ENCODE peak calls at places on chromosomes 16 and 17, in six cellular contexts. I is brain microvascular endothelial cell, M is K562, K is cardiac muscle cell, F is ascending aorta, B is fibroblast of the aortic adventitia. A is an unnamed sample.

GRCh38 chr16:27511657-27512056 is 38.1 kb downstream of the GTF3C1 start:
- DNase-seq in K (peak), M (no peak), F (no peak), B (peak), I (no peak), A (no peak)

GRCh38 chr17:4162775-4163498 is 19.9 kb downstream of the CYB5D2 start:
- DNase-seq in I (no peak), F (no peak), B (no peak), K (peak), M (no peak), A (no peak)

GRCh38 chr17:82668631-82669099 is 20.4 kb upstream of the WDR45B start:
- DNase-seq in K (peak), B (peak), F (peak), I (peak), M (peak), A (no peak)

GRCh38 chr17:32626371-32626770 is 139.6 kb downstream of the CDK5R1 start:
- DNase-seq in M (no peak), F (no peak), I (no peak), K (no peak), B (no peak), A (no peak)

GRCh38 chr16:88014954-88015805 is 63.9 kb downstream of the BANP start:
- DNase-seq in B (no peak), I (no peak), K (no peak), M (no peak), F (no peak), A (no peak)

GRCh38 chr17:59761385-59762021 is 54.0 kb downstream of the VMP1 start:
- DNase-seq in F (no peak), I (peak), M (no peak), B (peak), K (peak), A (no peak)

GRCh38 chr17:56176101-56176500 is 22.8 kb downstream of the ANKFN1 start:
- DNase-seq in K (no peak), I (no peak), M (no peak), F (no peak), B (peak), A (no peak)

GRCh38 chr17:17181666-17182600 is 24.2 kb downstream of the PLD6 start:
- DNase-seq in B (no peak), K (no peak), M (no peak), F (no peak), I (no peak), A (no peak)

GRCh38 chr16:10536814-10537389 is 43.5 kb downstream of the EMP2 start:
- DNase-seq in I (no peak), K (no peak), F (no peak), M (no peak), B (no peak), A (no peak)

GRCh38 chr17:74919440-74920305 is 3.4 kb downstream of the USH1G start:
- DNase-seq in M (peak), B (peak), I (no peak), F (no peak), K (peak), A (no peak)

GRCh38 chr17:81398170-81398854 is 3.1 kb downstream of the BAHCC1 start:
- DNase-seq in F (no peak), M (no peak), K (peak), I (no peak), B (no peak), A (no peak)

GRCh38 chr16:8962393-8963009 is 1.2 kb downstream of the USP7 start:
- DNase-seq in I (no peak), M (peak), K (no peak), B (peak), F (no peak), A (no peak)

GRCh38 chr17:57480438-57481196 is 224.3 kb downstream of the MSI2 start:
- DNase-seq in M (peak), F (no peak), I (peak), K (peak), B (peak), A (no peak)

GRCh38 chr17:35674552-35674951 is 56.9 kb upstream of the RASL10B start:
- DNase-seq in M (no peak), F (no peak), I (no peak), K (no peak), B (no peak), A (no peak)

GRCh38 chr17:38660097-38661026 is 14.4 kb downstream of the EPOP start:
- DNase-seq in M (no peak), I (no peak), F (no peak), K (no peak), B (no peak), A (no peak)

GRCh38 chr16:53224932-53225533 is 170.2 kb downstream of the CHD9 start:
- DNase-seq in I (peak), M (peak), F (no peak), B (no peak), K (no peak), A (no peak)

GRCh38 chr17:70295732-70296131 is 126.4 kb downstream of the KCNJ2 start:
- DNase-seq in F (no peak), I (no peak), M (no peak), K (no peak), B (no peak), A (no peak)

GRCh38 chr17:76199466-76199865 is 40.8 kb downstream of the RNF157 start:
- DNase-seq in I (no peak), M (no peak), K (no peak), B (no peak), F (no peak), A (no peak)

GRCh38 chr16:27826081-27826892 is 237.2 kb downstream of the GSG1L start:
- DNase-seq in I (no peak), K (no peak), F (no peak), B (no peak), M (no peak), A (peak)

GRCh38 chr16:29151317-29151716 is 166.5 kb downstream of the LAT start:
- DNase-seq in F (no peak), B (no peak), I (no peak), K (no peak), M (no peak), A (no peak)

GRCh38 chr17:80919331-80920284 is 72.0 kb upstream of the CHMP6 start:
- DNase-seq in B (no peak), I (peak), K (peak), F (no peak), M (no peak), A (no peak)

GRCh38 chr17:29581583-29582253 is 7.7 kb downstream of the GIT1 start:
- DNase-seq in M (no peak), F (peak), B (no peak), I (no peak), K (no peak), A (no peak)

GRCh38 chr16:86946396-86946795 is 368.0 kb downstream of the FOXL1 start:
- DNase-seq in F (no peak), I (peak), M (no peak), B (peak), K (peak), A (no peak)

GRCh38 chr17:30187528-30187927 is 48.0 kb downstream of the SLC6A4 start:
- DNase-seq in I (no peak), M (no peak), F (no peak), B (no peak), K (no peak), A (no peak)

GRCh38 chr17:80743181-80743771 is 198.6 kb downstream of the RPTOR start:
- DNase-seq in M (no peak), F (no peak), B (no peak), K (no peak), I (no peak), A (no peak)

GRCh38 chr17:4230142-4230541 is 33.6 kb downstream of the ANKFY1 start:
- DNase-seq in B (peak), I (peak), F (peak), M (no peak), K (peak), A (no peak)

GRCh38 chr17:183021-183420 is 1.6 kb upstream of the DOC2B start:
- DNase-seq in B (no peak), M (no peak), I (no peak), K (no peak), F (no peak), A (no peak)

GRCh38 chr16:81444448-81445121 is at the start of gene CMIP:
- DNase-seq in M (peak), I (peak), B (peak), F (peak), K (peak), A (peak)

GRCh38 chr17:68963958-68964357 is 8.8 kb upstream of the ABCA8 start:
- DNase-seq in K (no peak), M (no peak), I (no peak), F (no peak), B (peak), A (no peak)

GRCh38 chr16:81830845-81831600 is 51.9 kb downstream of the PLCG2 start:
- DNase-seq in B (no peak), F (no peak), K (no peak), M (no peak), I (no peak), A (no peak)

GRCh38 chr16:58409316-58409973 is 17.2 kb downstream of the GINS3 start:
- DNase-seq in B (peak), M (no peak), I (peak), K (peak), F (no peak), A (peak)

GRCh38 chr17:40320771-40321501 is 12.0 kb downstream of the RARA start:
- DNase-seq in B (peak), M (peak), I (no peak), K (peak), F (peak), A (peak)
- H3K4me3 ChIP-seq in B (peak), M (peak), I (peak), K (no peak), F (peak), A (peak)

DNA sequence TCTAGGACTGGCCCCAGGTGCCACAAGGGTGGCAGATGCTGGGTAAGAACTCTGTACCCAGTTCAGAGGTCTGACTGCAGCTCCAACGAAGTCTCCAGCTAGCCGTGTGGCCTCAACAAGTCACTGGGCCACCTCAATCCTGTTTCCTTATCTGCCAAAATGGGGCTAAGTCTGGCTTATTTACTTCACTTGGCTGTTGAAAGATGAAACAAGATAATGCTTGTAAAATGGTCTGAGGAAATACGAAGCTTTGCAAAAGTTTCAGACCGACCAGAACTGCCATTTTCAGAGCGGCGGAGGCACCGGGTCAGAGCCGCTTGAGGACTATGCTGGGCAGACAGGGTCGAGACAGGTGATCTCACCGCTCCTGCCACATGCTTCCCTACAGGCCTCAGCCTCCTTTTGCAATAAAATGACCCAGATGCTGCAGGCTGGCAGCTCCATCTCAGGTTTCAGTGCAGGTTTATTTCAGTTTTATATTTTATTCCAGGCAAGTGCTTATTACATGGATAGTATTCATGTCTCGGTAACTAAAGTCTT is 17.2 kb downstream of the MNT start:
- DNase-seq in F (no peak), K (no peak), I (no peak), M (peak), B (no peak), A (no peak)
- H3K4me3 ChIP-seq in F (no peak), K (no peak), I (no peak), M (no peak), B (no peak), A (no peak)

GRCh38 chr16:56849690-56850680 is 15.0 kb upstream of the SLC12A3 start:
- DNase-seq in M (no peak), I (peak), F (peak), K (peak), B (peak), A (peak)
- H3K4me3 ChIP-seq in M (no peak), I (no peak), F (no peak), K (no peak), B (no peak), A (no peak)

GRCh38 chr16:11715246-11715947 is 27.3 kb downstream of the TXNDC11 start:
- DNase-seq in F (no peak), K (no peak), I (no peak), B (no peak), M (no peak), A (no peak)
- H3K4me3 ChIP-seq in F (no peak), K (no peak), I (no peak), B (no peak), M (no peak), A (no peak)

GRCh38 chr16:370443-370842 is at the start of gene MRPL28:
- DNase-seq in M (peak), K (peak), I (peak), F (peak), B (peak), A (peak)

GRCh38 chr16:371729-372521 is 1.6 kb upstream of the MRPL28 start:
- DNase-seq in M (no peak), B (no peak), K (no peak), F (no peak), I (no peak), A (no peak)

GRCh38 chr16:369866-370436 is 387 bp downstream of the MRPL28 start:
- DNase-seq in M (peak), F (no peak), B (no peak), I (no peak), K (peak), A (peak)

GRCh38 chr16:372584-372983 is 2.2 kb upstream of the MRPL28 start:
- DNase-seq in F (no peak), B (no peak), M (no peak), K (no peak), I (no peak), A (no peak)

GRCh38 chr16:370980-371728 is 816 bp upstream of the MRPL28 start:
- DNase-seq in I (no peak), M (peak), F (no peak), B (no peak), K (no peak), A (peak)
- H3K4me3 ChIP-seq in I (peak), M (peak), F (peak), B (peak), K (no peak), A (peak)

GRCh38 chr16:56742030-56742984 is 12.4 kb downstream of the NUP93 start:
- DNase-seq in K (peak), F (no peak), B (peak), M (peak), I (peak), A (no peak)
- H3K4me3 ChIP-seq in K (no peak), F (no peak), B (no peak), M (no peak), I (no peak), A (no peak)

GRCh38 chr16:30740364-30741251 is 7.6 kb upstream of the PHKG2 start:
- DNase-seq in F (peak), K (peak), B (peak), M (peak), I (peak), A (peak)
- H3K4me3 ChIP-seq in F (no peak), K (no peak), B (peak), M (no peak), I (no peak), A (peak)

GRCh38 chr17:77444653-77445029 is 303.9 kb downstream of the SEC14L1 start:
- DNase-seq in B (peak), F (no peak), I (no peak), K (peak), M (peak), A (no peak)
- H3K4me3 ChIP-seq in B (no peak), F (no peak), I (no peak), K (no peak), M (no peak), A (no peak)